ENCODE peak calls at places on chromosomes 11 and 22, in five cellular contexts. Q, Y, S, D and C are unnamed samples.

GRCh38 chr11:42974510-42974909 is 337.3 kb upstream of the API5 start:
- DNase-seq in S (no peak), Q (no peak), D (peak), Y (no peak), C (no peak)

GRCh38 chr11:83970061-83970671 is 684.0 kb upstream of the CCDC90B start:
- DNase-seq in Q (no peak), D (no peak), S (peak), Y (no peak), C (no peak)

GRCh38 chr22:38788016-38788415 is 5.9 kb downstream of the DNAL4 start:
- DNase-seq in Q (no peak), D (no peak), Y (no peak), S (no peak), C (peak)

GRCh38 chr22:48627203-48627602 is 1200.5 kb downstream of the BRD1 start:
- DNase-seq in D (no peak), Y (no peak), S (no peak), Q (no peak), C (no peak)

GRCh38 chr22:35630387-35630793 is 13.3 kb upstream of the MB start:
- DNase-seq in Q (no peak), Y (no peak), D (peak), S (no peak), C (no peak)

GRCh38 chr11:63882555-63883242 is 34.3 kb downstream of the RCOR2 start:
- DNase-seq in S (no peak), Y (no peak), Q (no peak), D (no peak), C (no peak)

GRCh38 chr22:31199187-31199586 is 12.9 kb upstream of the LIMK2 start:
- DNase-seq in S (no peak), D (no peak), Q (peak), Y (no peak), C (no peak)

GRCh38 chr11:126390418-126390817 is 34.9 kb downstream of the ST3GAL4 start:
- DNase-seq in D (no peak), S (no peak), Y (no peak), Q (no peak), C (no peak)

GRCh38 chr11:59263225-59263894 is 50.6 kb upstream of the MPEG1 start:
- DNase-seq in Y (no peak), S (no peak), Q (peak), D (no peak), C (no peak)

GRCh38 chr22:27386186-27386585 is 415.4 kb downstream of the MN1 start:
- DNase-seq in S (no peak), Y (no peak), Q (no peak), D (peak), C (no peak)

GRCh38 chr22:35462558-35463230 is 62.8 kb downstream of the MCM5 start:
- DNase-seq in D (no peak), Y (no peak), Q (no peak), S (no peak), C (no peak)

GRCh38 chr11:107769189-107769588 is 57.3 kb upstream of the SLN start:
- DNase-seq in Q (peak), D (no peak), S (no peak), Y (peak), C (no peak)

GRCh38 chr11:36564376-36565032 is 3.3 kb upstream of the RAG1 start:
- DNase-seq in S (peak), Y (peak), D (peak), Q (peak), C (peak)

GRCh38 chr11:130549393-130549999 is 101.1 kb downstream of the ADAMTS15 start:
- DNase-seq in S (no peak), D (peak), Y (no peak), Q (no peak), C (no peak)

GRCh38 chr11:73570415-73571114 is 27.3 kb downstream of the FAM168A start:
- DNase-seq in D (peak), Y (no peak), S (no peak), Q (no peak), C (peak)

GRCh38 chr22:45336971-45337431 is 27.3 kb downstream of the FAM118A start:
- DNase-seq in Y (no peak), D (no peak), S (no peak), Q (no peak), C (peak)

GRCh38 chr22:26648011-26648497 is 9.3 kb upstream of the MIAT start:
- DNase-seq in Q (no peak), Y (no peak), D (no peak), S (no peak), C (no peak)

GRCh38 chr22:35367331-35367886 is 13.5 kb upstream of the HMOX1 start:
- DNase-seq in S (peak), Y (no peak), D (no peak), Q (no peak), C (no peak)

GRCh38 chr22:32066820-32067219 is 23.8 kb downstream of the SLC5A1 start:
- DNase-seq in D (no peak), S (no peak), Q (no peak), Y (no peak), C (no peak)

GRCh38 chr11:83159901-83160865 is 3.3 kb downstream of the PCF11 start:
- DNase-seq in Y (no peak), S (no peak), D (peak), Q (no peak), C (peak)

GRCh38 chr22:36367479-36367878 is 20.3 kb downstream of the MYH9 start:
- DNase-seq in D (no peak), S (no peak), Q (no peak), Y (no peak), C (no peak)

GRCh38 chr11:113773092-113773415 is 438 bp downstream of the ZW10 start:
- DNase-seq in Q (peak), Y (peak), S (no peak), D (no peak), C (no peak)

GRCh38 chr11:50174975-50175374 is 142.3 kb downstream of the OR4C45 start:
- DNase-seq in Y (no peak), S (no peak), D (no peak), Q (no peak), C (no peak)

GRCh38 chr22:30572840-30573593 is 1.4 kb downstream of the GAL3ST1 start:
- DNase-seq in D (peak), Y (no peak), S (no peak), Q (peak), C (no peak)

GRCh38 chr11:71481101-71481960 is 28.3 kb downstream of the NADSYN1 start:
- DNase-seq in Q (no peak), S (no peak), Y (no peak), D (no peak), C (no peak)

GRCh38 chr11:78451371-78452150 is 33.9 kb upstream of the GAB2 start:
- DNase-seq in D (no peak), Q (no peak), S (no peak), Y (no peak), C (peak)

GRCh38 chr11:87366766-87367405 is 329.2 kb downstream of the TMEM135 start:
- DNase-seq in D (no peak), Y (no peak), Q (no peak), S (no peak), C (peak)

GRCh38 chr22:29820941-29821789 is 16.9 kb downstream of the ASCC2 start:
- DNase-seq in S (peak), D (peak), Q (peak), Y (peak), C (peak)

GRCh38 chr11:20610825-20611224 is 11.4 kb downstream of the SLC6A5 start:
- DNase-seq in S (no peak), D (no peak), Y (no peak), Q (no peak), C (no peak)

GRCh38 chr11:74694536-74694935 is 36.7 kb downstream of the CHRDL2 start:
- DNase-seq in D (no peak), S (no peak), Y (no peak), Q (no peak), C (no peak)

GRCh38 chr11:221998-222789 is 13.9 kb downstream of the SIRT3 start:
- DNase-seq in D (no peak), Y (no peak), Q (no peak), S (no peak), C (no peak)

DNA sequence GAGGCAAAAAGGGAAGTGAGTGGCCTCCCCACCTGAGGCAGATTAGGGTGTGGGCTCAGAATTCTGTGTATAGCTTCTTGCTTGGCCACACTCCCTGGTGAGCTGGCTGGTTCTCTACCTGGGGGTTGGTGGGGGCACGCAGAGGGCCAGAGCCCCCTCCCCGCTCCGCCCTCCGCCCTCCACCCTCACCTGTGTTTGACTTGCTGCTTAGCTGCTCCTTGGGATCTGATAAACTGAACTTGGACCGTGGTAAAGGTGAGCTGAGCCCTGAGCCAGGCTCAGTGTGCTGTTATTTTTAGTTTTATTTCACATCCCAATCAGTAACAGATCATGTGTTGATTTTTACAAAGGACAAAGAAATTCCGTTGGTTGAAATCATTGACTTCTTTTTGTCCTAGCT is 1.9 kb downstream of the OVOL1 start:
- DNase-seq in D (no peak), Q (no peak), Y (no peak), S (no peak), C (no peak)
- H3K27ac ChIP-seq in D (no peak), Q (no peak), Y (no peak), S (no peak), C (no peak)

GRCh38 chr11:117122546-117122945 is 21.5 kb upstream of the PAFAH1B2 start:
- DNase-seq in D (no peak), Q (no peak), Y (no peak), S (no peak), C (no peak)
- TF ChIP-seq CTCF in D (no peak), Q (no peak), Y (no peak), S (no peak), C (no peak)

DNA sequence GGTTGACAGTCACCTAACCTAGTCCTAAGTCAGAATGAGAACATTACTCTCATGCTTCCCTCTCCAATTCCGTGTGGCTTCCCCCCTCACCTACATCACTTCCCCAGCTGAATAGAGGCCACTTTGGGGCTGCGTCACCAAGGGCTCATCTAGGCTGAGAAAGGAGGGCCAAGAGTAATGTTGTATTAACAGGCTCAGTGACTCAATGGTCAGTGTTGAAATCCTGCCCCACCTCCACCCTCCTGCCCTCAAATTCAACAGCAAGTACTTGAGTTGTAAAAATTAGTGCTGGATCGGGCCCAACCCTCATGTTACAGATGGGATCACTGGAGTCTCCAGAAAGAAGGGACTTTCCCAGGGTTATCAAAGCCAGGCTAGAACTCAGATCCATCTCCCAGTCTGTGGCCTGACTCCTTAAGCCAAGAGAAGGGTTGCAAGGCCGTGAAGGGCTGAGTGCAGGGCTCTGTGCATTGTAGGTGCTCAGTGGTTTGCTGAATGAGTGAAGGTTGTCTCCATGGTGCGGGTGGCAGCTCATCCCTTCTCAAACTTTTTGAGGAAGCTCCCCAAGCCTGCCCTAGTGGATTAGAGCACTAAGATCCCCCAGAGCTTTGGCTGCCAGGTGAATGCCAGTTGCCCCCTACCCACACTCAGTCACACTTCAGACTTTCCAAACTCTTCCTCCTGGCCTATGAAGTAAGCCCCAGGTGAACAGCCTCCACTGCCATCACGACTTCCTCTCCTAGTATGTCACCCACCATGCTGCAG is 3.2 kb downstream of the DGAT2 start:
- DNase-seq in Y (no peak), D (peak), S (no peak), Q (no peak), C (no peak)
- TF ChIP-seq MYC in Y (no peak), D (no peak), S (no peak), Q (no peak), C (no peak)

DNA sequence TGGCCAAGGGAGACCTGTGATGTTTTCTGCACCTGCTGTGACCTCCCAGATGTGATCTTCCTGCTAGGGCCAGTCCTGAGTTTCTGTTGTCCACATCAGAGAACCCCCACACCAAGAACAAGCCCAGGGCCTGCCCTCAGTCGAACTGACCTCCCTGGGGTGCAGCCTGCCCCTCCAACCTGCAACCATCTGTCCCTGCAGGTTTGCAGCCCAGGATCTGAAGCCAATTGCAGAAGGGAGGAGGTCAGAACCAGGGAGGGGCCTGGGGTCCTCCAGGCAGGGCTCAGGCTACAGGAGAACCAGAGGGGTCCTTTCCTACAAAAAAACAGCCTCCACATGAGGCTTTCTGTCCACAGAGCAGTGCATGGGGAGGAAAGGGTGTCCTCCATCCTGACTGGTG is 807 bp downstream of the TRIM3 start:
- DNase-seq in S (no peak), D (no peak), Q (no peak), Y (no peak), C (no peak)
- H3K27ac ChIP-seq in S (no peak), D (peak), Q (no peak), Y (no peak), C (no peak)

GRCh38 chr11:30960387-30960992 is 374.3 kb upstream of the MPPED2 start:
- DNase-seq in S (no peak), Q (peak), Y (peak), D (peak), C (peak)
- TF ChIP-seq CTCF in S (peak), Q (peak), Y (no peak), D (peak), C (no peak)

DNA sequence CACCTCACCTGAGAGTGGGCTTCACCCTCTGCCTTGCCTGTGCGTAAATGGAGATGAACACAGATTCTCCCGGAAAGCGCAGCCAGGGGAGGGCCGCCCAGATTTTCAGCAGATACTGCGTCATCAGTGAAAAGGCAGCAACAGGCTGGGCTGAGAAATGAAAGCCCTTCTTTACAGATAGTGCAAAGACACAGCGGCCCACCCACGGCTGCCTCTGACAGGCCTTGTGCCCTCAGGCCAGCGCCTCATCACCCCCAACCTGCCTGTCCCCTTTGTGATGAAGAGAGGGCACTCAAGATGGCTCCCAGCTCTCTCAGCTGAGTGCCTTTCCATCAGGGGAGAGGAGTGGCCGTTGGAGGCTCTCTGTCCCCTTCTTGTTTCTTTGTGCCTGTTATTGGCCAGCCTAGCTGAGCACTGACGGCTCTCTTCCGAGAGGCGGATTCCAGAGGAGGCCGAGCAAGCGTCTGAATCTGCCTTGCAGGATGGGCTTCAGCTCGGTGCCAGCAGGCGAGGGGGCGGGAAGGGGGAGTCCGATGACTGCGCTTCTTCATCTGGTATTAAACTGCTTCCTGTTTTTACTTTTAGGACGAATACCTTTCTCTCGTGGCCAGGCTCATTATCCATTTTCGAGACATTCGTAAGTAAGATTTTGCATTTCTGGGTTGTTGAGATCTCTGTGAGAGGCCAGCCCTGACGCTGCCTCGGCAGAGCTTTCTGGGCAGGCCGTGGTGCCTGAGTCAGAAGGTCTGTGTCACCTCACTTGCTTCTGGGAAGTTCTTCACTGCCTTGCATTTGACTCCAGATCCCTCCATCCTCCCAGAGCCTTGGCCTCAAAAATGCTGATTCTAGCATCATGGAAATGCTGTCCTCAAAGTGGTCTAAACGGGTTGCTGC is 43.7 kb downstream of the MED15 start:
- DNase-seq in D (no peak), Y (no peak), Q (no peak), S (peak), C (peak)
- TF ChIP-seq MYC in D (no peak), Y (peak), Q (no peak), S (no peak), C (no peak)

GRCh38 chr22:21696115-21696514 is 30.3 kb downstream of the PPIL2 start:
- DNase-seq in S (no peak), Y (no peak), D (no peak), Q (no peak), C (no peak)
- H3K27ac ChIP-seq in S (no peak), Y (no peak), D (no peak), Q (no peak), C (no peak)

GRCh38 chr11:62494246-62494645 is 52.4 kb downstream of the AHNAK start:
- DNase-seq in Y (no peak), Q (no peak), S (no peak), D (no peak), C (no peak)

GRCh38 chr11:62500066-62501035 is 46.3 kb downstream of the AHNAK start:
- DNase-seq in Y (peak), D (no peak), Q (no peak), S (no peak), C (no peak)

GRCh38 chr11:62496676-62497075 is 49.9 kb downstream of the AHNAK start:
- DNase-seq in D (no peak), Q (no peak), Y (no peak), S (no peak), C (no peak)

GRCh38 chr11:62498492-62499286 is 47.9 kb downstream of the AHNAK start:
- DNase-seq in S (no peak), Q (peak), Y (no peak), D (no peak), C (no peak)

DNA sequence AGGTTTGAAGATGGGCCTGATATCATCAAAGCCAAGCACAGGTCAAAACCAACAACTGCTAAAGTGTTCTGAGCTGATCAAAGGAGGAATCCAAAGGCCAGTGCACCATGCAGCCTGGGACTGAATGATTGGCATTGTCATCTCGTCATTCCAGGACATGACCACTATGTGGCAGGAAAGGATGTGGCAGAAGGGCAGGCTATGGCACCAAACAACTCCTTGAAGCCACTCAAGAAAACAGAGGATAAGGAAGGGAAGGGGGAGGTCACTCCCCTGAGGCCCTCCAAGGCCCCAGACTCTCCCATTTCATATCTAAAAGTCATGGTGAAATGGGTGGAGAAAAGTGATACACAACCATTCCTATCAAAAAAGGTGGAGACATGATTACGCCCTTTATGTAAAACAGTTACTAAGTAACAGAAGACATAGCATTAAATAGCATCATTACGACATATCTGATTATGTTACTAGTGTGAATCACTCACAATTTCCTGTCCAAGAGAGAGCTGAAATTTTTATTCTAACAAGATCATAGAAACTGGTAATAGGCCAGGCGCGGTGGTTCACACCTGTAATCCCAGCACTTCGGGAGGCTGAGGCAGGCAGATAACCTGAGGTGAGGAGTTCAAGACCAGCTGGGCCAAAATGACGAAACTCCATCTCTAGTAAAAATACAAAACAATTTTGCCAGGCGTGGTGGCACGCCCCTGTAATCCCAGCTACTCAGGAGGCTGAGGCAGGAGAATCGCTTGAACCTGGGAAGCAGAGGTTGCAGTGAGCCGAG is 49.3 kb downstream of the AHNAK start:
- DNase-seq in D (peak), S (peak), Y (peak), Q (peak), C (peak)
- TF ChIP-seq CTCF in D (peak), S (peak), Y (peak), Q (peak), C (peak)

DNA sequence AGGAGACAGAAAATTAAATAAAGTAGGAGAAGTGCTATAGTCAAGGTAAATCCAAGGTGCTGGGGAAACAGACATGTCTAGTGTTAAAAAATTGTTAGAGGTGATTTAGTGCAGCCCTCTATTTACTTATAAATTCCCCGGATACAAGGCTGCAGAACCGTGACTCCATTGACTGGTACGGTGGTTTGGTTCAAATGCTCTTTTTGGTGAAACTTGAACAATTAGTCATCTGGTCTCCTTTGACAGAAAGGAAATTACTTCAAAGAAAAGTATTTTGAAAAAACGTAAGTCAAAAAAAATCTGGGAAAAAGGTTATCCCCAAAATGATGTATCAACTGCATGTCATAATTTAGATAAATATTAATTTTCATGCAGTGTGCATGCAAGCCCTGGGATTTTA is 399.2 kb downstream of the CNTN5 start:
- DNase-seq in Q (no peak), D (no peak), Y (no peak), S (no peak), C (no peak)
- TF ChIP-seq MYC in Q (no peak), D (no peak), Y (no peak), S (no peak), C (no peak)